ENCODE peak calls at places on chromosomes 16 and 17, in six cellular contexts. Y is mesendoderm, P is H1, N is neuronal stem cell, R is H9, H is mesenchymal stem cell. S is an unnamed sample.

GRCh38 chr16:29738514-29738913 is 7.3 kb downstream of the C16orf54 start:
- DNase-seq in Y (no peak), P (no peak), N (no peak), R (no peak), H (no peak), S (no peak)

GRCh38 chr17:33977729-33978514 is 277.2 kb upstream of the CCL2 start:
- DNase-seq in Y (no peak), P (no peak), N (no peak), R (no peak), H (no peak), S (no peak)

GRCh38 chr16:82671743-82672142 is 45.0 kb downstream of the CDH13 start:
- DNase-seq in Y (peak), P (no peak), N (no peak), R (no peak), H (no peak), S (no peak)

GRCh38 chr17:31627960-31628359 is 231.1 kb downstream of the COPRS start:
- DNase-seq in Y (no peak), P (no peak), N (no peak), R (no peak), H (no peak), S (peak)

GRCh38 chr17:46942441-46943217 is 19.7 kb downstream of the GOSR2 start:
- DNase-seq in Y (peak), P (peak), N (peak), R (peak), H (peak), S (peak)

GRCh38 chr17:40433551-40434384 is 9.5 kb upstream of the IGFBP4 start:
- DNase-seq in Y (peak), P (no peak), N (no peak), R (peak), H (no peak), S (no peak)

GRCh38 chr16:82639666-82640336 is 13.0 kb downstream of the CDH13 start:
- DNase-seq in Y (peak), P (no peak), N (peak), R (peak), H (peak), S (peak)

GRCh38 chr16:68000024-68000423 is 740 bp upstream of the DPEP2 start:
- DNase-seq in Y (no peak), P (no peak), N (no peak), R (no peak), H (no peak), S (no peak)

GRCh38 chr16:64136314-64136713 is 985.5 kb downstream of the CDH11 start:
- DNase-seq in Y (no peak), P (no peak), N (no peak), R (no peak), H (no peak), S (no peak)

GRCh38 chr17:45175759-45176140 is 14.1 kb downstream of the HEXIM2 start:
- DNase-seq in Y (no peak), P (no peak), N (no peak), R (no peak), H (no peak), S (no peak)

GRCh38 chr17:40159456-40159855 is 17.8 kb upstream of the RAPGEFL1 start:
- DNase-seq in Y (no peak), P (no peak), N (no peak), R (no peak), H (no peak), S (no peak)

GRCh38 chr17:45435481-45435880 is 2.8 kb upstream of the ARHGAP27 start:
- DNase-seq in Y (no peak), P (no peak), N (no peak), R (no peak), H (no peak), S (no peak)

GRCh38 chr16:54116126-54116525 is 170.5 kb downstream of the IRX3 start:
- DNase-seq in Y (no peak), P (no peak), N (no peak), R (no peak), H (no peak), S (no peak)
- H2BK15ac ChIP-seq in Y (no peak), P (no peak), N (no peak), R (no peak), H (no peak), S (no peak)

GRCh38 chr17:72205357-72205756 is 84.5 kb downstream of the SOX9 start:
- DNase-seq in Y (peak), P (no peak), N (peak), R (no peak), H (no peak), S (no peak)
- H2BK15ac ChIP-seq in Y (no peak), P (no peak), N (no peak), R (no peak), H (no peak), S (no peak)

GRCh38 chr16:2284797-2285576 is 17.1 kb upstream of the RNPS1 start:
- DNase-seq in Y (no peak), P (no peak), N (no peak), R (no peak), H (no peak), S (no peak)
- H2BK15ac ChIP-seq in Y (no peak), P (no peak), N (no peak), R (no peak), H (no peak), S (no peak)

GRCh38 chr16:50573947-50574751 is 26.0 kb downstream of the NKD1 start:
- DNase-seq in Y (no peak), P (no peak), N (no peak), R (no peak), H (no peak), S (no peak)
- H2BK15ac ChIP-seq in Y (no peak), P (no peak), N (no peak), R (no peak), H (no peak), S (no peak)

GRCh38 chr16:20886320-20886719 is 13.8 kb downstream of the DCUN1D3 start:
- DNase-seq in Y (no peak), P (no peak), N (no peak), R (no peak), H (no peak), S (no peak)
- H2BK15ac ChIP-seq in Y (no peak), P (no peak), N (no peak), R (no peak), H (no peak), S (no peak)

GRCh38 chr16:28321700-28322411 is 29.5 kb downstream of the SBK1 start:
- DNase-seq in Y (peak), P (no peak), N (no peak), R (peak), H (peak), S (peak)

GRCh38 chr16:28324235-28324886 is 32.0 kb downstream of the SBK1 start:
- DNase-seq in Y (no peak), P (no peak), N (no peak), R (no peak), H (no peak), S (no peak)

GRCh38 chr16:28324887-28325279 is 32.6 kb downstream of the SBK1 start:
- DNase-seq in Y (no peak), P (no peak), N (no peak), R (no peak), H (no peak), S (no peak)

GRCh38 chr16:28326881-28327610 is 34.7 kb downstream of the SBK1 start:
- DNase-seq in Y (peak), P (no peak), N (no peak), R (peak), H (peak), S (peak)
- H2BK15ac ChIP-seq in Y (no peak), P (no peak), N (no peak), R (no peak), H (no peak), S (no peak)

GRCh38 chr17:61743766-61744165 is 119.6 kb downstream of the BRIP1 start:
- DNase-seq in Y (no peak), P (no peak), N (no peak), R (no peak), H (no peak), S (no peak)
- H2BK15ac ChIP-seq in Y (no peak), P (no peak), N (no peak), R (no peak), H (no peak), S (no peak)

GRCh38 chr17:7687072-7687907 is at the start of gene TP53:
- DNase-seq in Y (peak), P (no peak), N (peak), R (peak), H (peak), S (peak)
- H2BK15ac ChIP-seq in Y (no peak), P (no peak), N (peak), R (no peak), H (peak), S (peak)

GRCh38 chr17:2058521-2059124 is 3.7 kb downstream of the HIC1 start:
- DNase-seq in Y (peak), P (no peak), N (no peak), R (peak), H (peak), S (peak)

GRCh38 chr17:2056221-2057129 is 1.6 kb downstream of the HIC1 start:
- DNase-seq in Y (peak), P (no peak), N (no peak), R (peak), H (peak), S (peak)

GRCh38 chr17:2057130-2057713 is 2.3 kb downstream of the HIC1 start:
- DNase-seq in Y (peak), P (no peak), N (no peak), R (no peak), H (peak), S (no peak)

GRCh38 chr17:2059125-2059836 is 4.4 kb downstream of the HIC1 start:
- DNase-seq in Y (peak), P (no peak), N (no peak), R (peak), H (no peak), S (no peak)

GRCh38 chr17:2057714-2058520 is 3.0 kb downstream of the HIC1 start:
- DNase-seq in Y (peak), P (no peak), N (no peak), R (peak), H (peak), S (peak)
- H2BK15ac ChIP-seq in Y (no peak), P (peak), N (no peak), R (no peak), H (no peak), S (no peak)